ENCODE peak calls at places on chromosomes 1 and 21, in four cellular contexts. V, J, T and K are unnamed samples.

GRCh38 chr1:20212685-20213331 is 26.5 kb upstream of the PLA2G2C start:
- DNase-seq in V (peak; percentile 88), J (no peak), T (peak; percentile 81), K (peak; percentile 79)

GRCh38 chr1:232905324-232906034 is 44.9 kb upstream of the NTPCR start:
- DNase-seq in V (no peak), J (no peak), T (no peak), K (no peak)

GRCh38 chr1:115543247-115543646 is 98.5 kb upstream of the VANGL1 start:
- DNase-seq in V (no peak), J (no peak), T (no peak), K (no peak)

GRCh38 chr21:35027558-35028450 is 21.3 kb downstream of the RUNX1 start:
- DNase-seq in V (no peak), J (no peak), T (no peak), K (no peak)

GRCh38 chr1:4969556-4970129 is 315.2 kb downstream of the AJAP1 start:
- DNase-seq in V (no peak), J (no peak), T (no peak), K (no peak)

GRCh38 chr21:38244885-38245869 is 11.6 kb upstream of the KCNJ15 start:
- DNase-seq in V (no peak), J (peak; percentile 99), T (no peak), K (no peak)

GRCh38 chr1:168321945-168322344 is 41.3 kb downstream of the TBX19 start:
- DNase-seq in V (no peak), J (peak; percentile 11), T (no peak), K (no peak)

GRCh38 chr1:118100686-118101300 is 84.2 kb downstream of the SPAG17 start:
- DNase-seq in V (no peak), J (no peak), T (no peak), K (no peak)

GRCh38 chr1:200733907-200734306 is 4.8 kb upstream of the CAMSAP2 start:
- DNase-seq in V (no peak), J (no peak), T (no peak), K (no peak)
- TF ChIP-seq CTCF in V (no peak), J (no peak), T (no peak), K (no peak)

DNA sequence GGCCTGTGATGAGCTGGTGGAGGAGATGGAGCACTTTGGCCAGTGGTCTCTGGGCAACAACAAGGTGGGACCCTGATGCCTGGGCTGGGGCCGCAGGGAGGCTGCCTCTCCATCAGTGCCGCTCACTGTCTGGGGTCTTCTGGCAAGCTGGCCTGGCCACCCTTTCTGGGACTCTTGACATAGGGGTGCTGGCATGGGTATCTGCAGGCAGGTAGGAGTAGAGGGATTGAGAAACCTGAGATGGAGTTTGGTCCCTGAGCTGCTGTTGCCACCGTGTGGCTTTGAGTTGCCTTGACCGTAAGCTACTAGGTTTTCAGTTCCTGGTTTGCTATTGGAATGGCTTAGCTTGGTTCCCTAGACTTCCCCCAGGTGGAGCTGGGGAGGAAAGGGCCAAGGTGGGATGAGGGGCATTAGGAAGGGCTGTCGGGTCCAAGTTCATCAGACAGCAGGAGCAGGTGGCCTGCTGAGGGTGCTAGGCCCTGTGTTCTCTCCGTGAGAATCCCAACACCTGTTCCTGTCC is 13.2 kb upstream of the MFN2 start:
- DNase-seq in V (peak; percentile 54), J (no peak), T (peak; percentile 59), K (peak; percentile 57)
- H3K36me3 ChIP-seq in V (peaks cover 4% of the 10 kb centered on the region), J (peaks cover 67% of the 10 kb centered on the region), T (peaks cover 5% of the 10 kb centered on the region), K (no peaks in the 10 kb centered on the region)

GRCh38 chr1:98965394-98965793 is 39.3 kb downstream of the PLPPR5 start:
- DNase-seq in V (no peak), J (no peak), T (no peak), K (no peak)
- TF ChIP-seq CTCF in V (no peak), J (no peak), T (no peak), K (no peak)

GRCh38 chr1:53249706-53250105 is 11.4 kb upstream of the MAGOH start:
- DNase-seq in V (no peak), J (no peak), T (no peak), K (no peak)
- H3K36me3 ChIP-seq in V (peaks cover 2% of the 10 kb centered on the region), J (peaks cover 6% of the 10 kb centered on the region), T (no peaks in the 10 kb centered on the region), K (no peaks in the 10 kb centered on the region)

GRCh38 chr1:154776339-154776605 is 93.8 kb downstream of the KCNN3 start:
- DNase-seq in V (no peak), J (no peak), T (no peak), K (no peak)

GRCh38 chr1:154778944-154779343 is 91.1 kb downstream of the KCNN3 start:
- DNase-seq in V (no peak), J (no peak), T (no peak), K (no peak)

GRCh38 chr1:154777151-154777550 is 92.9 kb downstream of the KCNN3 start:
- DNase-seq in V (no peak), J (no peak), T (no peak), K (no peak)

GRCh38 chr1:154779563-154780189 is 90.4 kb downstream of the KCNN3 start:
- DNase-seq in V (no peak), J (no peak), T (no peak), K (no peak)

DNA sequence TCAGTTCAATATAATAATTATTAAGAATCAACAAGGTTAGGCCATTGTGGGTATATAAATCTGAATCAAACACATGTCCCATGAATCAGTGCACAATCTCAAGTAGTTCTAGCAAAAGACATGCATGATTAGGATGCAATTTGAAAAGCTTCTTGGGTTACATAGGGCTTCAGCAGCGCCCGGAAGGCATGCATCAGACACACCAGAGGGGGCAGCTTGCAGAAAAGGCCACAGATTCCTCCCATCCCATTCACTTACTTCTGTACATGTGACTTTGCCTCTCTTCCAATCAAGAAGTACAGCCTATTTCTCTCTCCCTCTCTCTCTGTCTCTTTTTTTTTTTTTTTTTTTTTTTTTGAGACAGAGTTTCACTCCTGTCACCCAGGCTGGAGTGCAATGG is 91.8 kb downstream of the KCNN3 start:
- DNase-seq in V (no peak), J (no peak), T (no peak), K (no peak)
- TF ChIP-seq CTCF in V (no peak), J (no peak), T (no peak), K (no peak)

GRCh38 chr1:12309783-12310742 is 80.2 kb downstream of the VPS13D start:
- DNase-seq in V (no peak), J (peak; percentile 20), T (peak; percentile 34), K (no peak)
- H3K36me3 ChIP-seq in V (no peaks in the 10 kb centered on the region), J (peaks cover 26% of the 10 kb centered on the region), T (peaks cover 55% of the 10 kb centered on the region), K (no peaks in the 10 kb centered on the region)

DNA sequence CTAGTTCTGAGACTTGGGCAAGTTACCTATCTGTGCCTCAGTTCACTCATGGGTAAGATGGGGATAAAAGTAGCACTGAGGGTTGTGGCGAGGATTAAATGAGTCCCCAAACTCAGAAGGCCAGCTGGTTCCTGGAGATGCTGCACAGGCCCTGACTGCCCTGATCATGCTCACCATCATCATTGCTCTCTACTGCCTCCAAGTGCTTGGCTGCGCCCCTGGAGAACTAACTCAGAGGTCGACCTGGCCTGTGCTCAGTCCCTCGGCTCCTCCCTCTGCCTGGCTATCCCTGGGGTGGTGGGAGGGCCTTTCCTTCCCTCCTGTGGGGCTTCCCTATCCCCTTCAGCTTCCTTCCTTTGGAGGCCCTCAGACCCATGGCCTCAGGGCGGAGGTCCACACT is 5.6 kb downstream of the SLC5A9 start:
- DNase-seq in V (no peak), J (no peak), T (no peak), K (peak; percentile 49)
- TF ChIP-seq CTCF in V (no peak), J (peak; percentile 33), T (no peak), K (no peak)

DNA sequence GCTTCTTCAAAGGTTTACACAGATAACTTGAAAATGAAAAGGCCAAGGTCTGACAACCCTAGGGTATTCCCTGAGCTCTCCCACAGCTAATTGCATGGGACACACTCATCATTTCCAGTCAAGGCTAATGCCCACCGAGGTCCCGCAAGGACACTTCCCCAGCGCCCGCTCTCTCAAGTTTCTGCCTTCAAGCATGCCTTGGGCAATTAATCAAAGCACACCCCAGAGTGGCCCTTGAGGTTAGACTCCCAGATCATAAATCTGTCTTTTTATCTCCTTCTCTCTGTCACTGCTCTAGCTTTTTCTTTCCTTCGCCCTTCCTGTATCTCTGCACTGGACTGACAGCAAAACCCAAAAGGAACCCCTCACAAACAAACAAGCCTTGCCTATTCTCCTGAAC is 7.9 kb upstream of the EXOSC10 start:
- DNase-seq in V (no peak), J (no peak), T (no peak), K (no peak)
- H3K36me3 ChIP-seq in V (no peaks in the 10 kb centered on the region), J (peaks cover 42% of the 10 kb centered on the region), T (peaks cover 31% of the 10 kb centered on the region), K (no peaks in the 10 kb centered on the region)

GRCh38 chr1:24779689-24780464 is 34.6 kb downstream of the CLIC4 start:
- DNase-seq in V (no peak), J (no peak), T (no peak), K (no peak)
- TF ChIP-seq CTCF in V (peak; percentile 3), J (peak; percentile 14), T (no peak), K (no peak)